ENCODE peak calls at places on chromosomes 7 and 10, in eight cellular contexts. K is iPS-NIHi11; H is stimulated activated effector memory CD8-positive, alpha-beta T cell treated with anti-CD3 and anti-CD28 coated beads, Interleukin-12 subunit alpha, Interleukin-12 subunit beta, amount 100 ng/mL, for 72 hours; C is naive thymus-derived CD8-positive, alpha-beta T cell; X is NCI-H2029; P is omental fat pad; U is adrenal gland; S is AG04449. J is an unnamed sample.

GRCh38 chr10:124578231-124579002 is 116.8 kb downstream of the LHPP start:
- DNase-seq in K (no peak), C (no peak), X (no peak), U (no peak), H (no peak), P (no peak), S (no peak), J (no peak)

GRCh38 chr10:19097151-19097550 is 48.5 kb downstream of the MALRD1 start:
- DNase-seq in U (no peak), K (no peak), X (no peak), C (no peak), P (no peak), H (no peak), S (no peak), J (no peak)

GRCh38 chr10:32189400-32190084 is 133.3 kb upstream of the KIF5B start:
- DNase-seq in P (no peak), S (no peak), X (no peak), K (no peak), U (no peak), C (no peak), H (no peak), J (no peak)

GRCh38 chr10:131949041-131949862 is 32.5 kb downstream of the BNIP3 start:
- DNase-seq in P (no peak), C (no peak), U (no peak), H (no peak), S (no peak), X (no peak), K (no peak), J (no peak)

GRCh38 chr10:77637474-77637985 is at the start of gene KCNMA1:
- DNase-seq in X (no peak), U (peak; percentile 41), P (no peak), K (peak; percentile 72), C (no peak), H (no peak), S (no peak), J (peak; percentile 29)

GRCh38 chr7:150357277-150357676 is 11.3 kb upstream of the REPIN1 start:
- DNase-seq in H (peak; percentile 27), K (no peak), U (no peak), C (peak; percentile 77), S (no peak), P (no peak), X (peak; percentile 48), J (no peak)

GRCh38 chr10:11112718-11113117 is 95.0 kb downstream of the CELF2 start:
- DNase-seq in P (no peak), K (no peak), X (no peak), H (no peak), S (no peak), C (no peak), U (no peak), J (no peak)

GRCh38 chr10:663466-663751 is 26.1 kb downstream of the DIP2C start:
- DNase-seq in P (no peak), H (no peak), X (no peak), U (no peak), K (no peak), S (no peak), C (no peak), J (no peak)

GRCh38 chr10:92907280-92907679 is 59.0 kb downstream of the EXOC6 start:
- DNase-seq in H (no peak), X (no peak), K (no peak), C (no peak), U (no peak), S (no peak), P (no peak), J (no peak)

GRCh38 chr7:25615603-25616002 is 387.3 kb upstream of the NPVF start:
- DNase-seq in S (no peak), K (no peak), X (no peak), H (no peak), P (no peak), U (no peak), C (no peak), J (no peak)

GRCh38 chr7:26100940-26101339 is 51.1 kb upstream of the NFE2L3 start:
- DNase-seq in H (no peak), P (no peak), U (no peak), X (no peak), K (no peak), S (no peak), C (no peak), J (no peak)

GRCh38 chr7:129612112-129613015 is 844 bp downstream of the NRF1 start:
- DNase-seq in C (peak; percentile 45), K (no peak), U (peak; percentile 56), S (no peak), X (no peak), H (peak; percentile 18), P (peak; percentile 36), J (no peak)

GRCh38 chr7:11642841-11643240 is 189.2 kb downstream of the THSD7A start:
- DNase-seq in S (no peak), X (no peak), P (no peak), H (no peak), C (no peak), U (no peak), K (no peak), J (no peak)

GRCh38 chr10:84233940-84234339 is 7.4 kb downstream of the LRIT1 start:
- DNase-seq in C (no peak), P (no peak), X (no peak), S (no peak), K (no peak), H (no peak), U (no peak), J (no peak)

GRCh38 chr7:127665922-127666321 is 13.9 kb downstream of the SND1 start:
- DNase-seq in H (no peak), P (no peak), S (no peak), X (no peak), U (no peak), K (peak; percentile 44), C (no peak), J (no peak)

GRCh38 chr7:32890553-32891045 is 961 bp downstream of the KBTBD2 start:
- DNase-seq in U (no peak), H (no peak), X (peak; percentile 32), P (no peak), S (no peak), C (peak; percentile 47), K (no peak), J (peak; percentile 48)

GRCh38 chr7:35487841-35488240 is 207.1 kb downstream of the HERPUD2 start:
- DNase-seq in C (no peak), X (no peak), U (no peak), P (no peak), S (no peak), H (no peak), K (no peak), J (no peak)

GRCh38 chr7:44498230-44498954 is 7.9 kb upstream of the NUDCD3 start:
- DNase-seq in P (no peak), U (no peak), H (no peak), X (no peak), S (no peak), C (no peak), K (no peak), J (no peak)

GRCh38 chr10:43134126-43134905 is 3.9 kb upstream of the CSGALNACT2 start:
- DNase-seq in P (no peak), H (no peak), X (no peak), S (no peak), C (no peak), U (no peak), K (no peak), J (no peak)

J was measured in NCI-H774.